ENCODE peak calls at places on chromosomes 7 and 10, in six cellular contexts. P is activated CD8-positive, alpha-beta memory T cell treated with anti-CD3 and anti-CD28 coated beads for 4 hours; I is NCI-H345; A is left cardiac atrium; V is SJSA1; W is activated T-cell treated with anti-CD3 and anti-CD28 coated beads, Interleukin-2, amount 50 U/mL, for 72 hours. K is an unnamed sample.

GRCh38 chr10:79405221-79405994 is 40.0 kb downstream of the ZCCHC24 start:
- DNase-seq in W (no peak), I (no peak), A (peak), P (no peak), V (no peak), K (no peak)

GRCh38 chr7:151261534-151261933 is 13.0 kb upstream of the SMARCD3 start:
- DNase-seq in V (no peak), P (no peak), A (no peak), I (no peak), W (no peak), K (no peak)

GRCh38 chr10:132906106-132906505 is 36.3 kb downstream of the CFAP46 start:
- DNase-seq in V (no peak), P (no peak), A (no peak), W (no peak), I (no peak), K (no peak)

GRCh38 chr7:47128719-47129118 is 453.2 kb downstream of the TNS3 start:
- DNase-seq in A (no peak), V (no peak), W (no peak), P (no peak), I (no peak), K (no peak)

GRCh38 chr7:80053098-80053497 is 81.5 kb upstream of the GNAI1 start:
- DNase-seq in I (peak), W (no peak), V (no peak), A (no peak), P (no peak), K (no peak)

GRCh38 chr7:143043391-143043790 is 8.8 kb upstream of the OR6V1 start:
- DNase-seq in A (no peak), I (no peak), V (no peak), P (no peak), W (no peak), K (no peak)

GRCh38 chr10:79445217-79445707 is at the start of gene ZCCHC24:
- DNase-seq in I (peak), A (peak), P (peak), W (peak), V (no peak), K (peak)

GRCh38 chr10:110356628-110357245 is 52.0 kb upstream of the SMNDC1 start:
- DNase-seq in W (peak), A (peak), I (no peak), P (peak), V (peak), K (peak)

GRCh38 chr7:16465469-16466086 is at the start of gene SOSTDC1:
- DNase-seq in V (no peak), P (no peak), W (no peak), A (no peak), I (no peak), K (no peak)

GRCh38 chr7:121558288-121558687 is 162.2 kb upstream of the FAM3C start:
- DNase-seq in W (no peak), P (no peak), V (no peak), A (no peak), I (no peak), K (no peak)

GRCh38 chr7:134619627-134620331 is 26.9 kb upstream of the BPGM start:
- DNase-seq in A (no peak), P (no peak), V (no peak), W (no peak), I (peak), K (no peak)

GRCh38 chr7:2760098-2760889 is 72.3 kb downstream of the AMZ1 start:
- DNase-seq in W (peak), A (peak), V (no peak), I (peak), P (no peak), K (peak)

GRCh38 chr10:48819806-48820205 is 119.8 kb downstream of the LRRC18 start:
- DNase-seq in P (no peak), I (no peak), W (no peak), A (no peak), V (no peak), K (no peak)

GRCh38 chr10:94293344-94293743 is 69.4 kb downstream of the NOC3L start:
- DNase-seq in A (no peak), W (no peak), V (no peak), P (no peak), I (no peak), K (no peak)

GRCh38 chr10:87505366-87506113 is 847 bp downstream of the MINPP1 start:
- DNase-seq in P (no peak), I (peak), A (peak), V (peak), W (peak), K (peak)

GRCh38 chr10:124003070-124003419 is 90.4 kb downstream of the CHST15 start:
- DNase-seq in I (no peak), P (no peak), V (peak), W (no peak), A (no peak), K (no peak)

GRCh38 chr7:18927134-18927533 is 190.3 kb downstream of the TWIST1 start:
- DNase-seq in P (no peak), V (no peak), W (no peak), A (no peak), I (no peak), K (no peak)

GRCh38 chr7:116570306-116570705 is 45.5 kb downstream of the CAV1 start:
- DNase-seq in W (no peak), V (no peak), I (no peak), A (no peak), P (no peak), K (no peak)

GRCh38 chr7:51059493-51059892 is 257.1 kb downstream of the COBL start:
- DNase-seq in I (no peak), P (no peak), V (no peak), A (no peak), W (no peak), K (no peak)

GRCh38 chr7:6359021-6359420 is 86.6 kb upstream of the CYTH3 start:
- DNase-seq in I (no peak), W (no peak), V (no peak), A (no peak), P (no peak), K (no peak)

K was measured in GM20000.